ENCODE peak calls at places on chromosomes 4 and X, in ten cellular contexts. K is cardiac muscle cell, Y is left colon, Q is progenitor cell of endocrine pancreas, I is tibial artery, V is heart left ventricle, Z is cardiac fibroblast, J is Ammon's horn, L is esophagus squamous epithelium, D is GDM1. P is an unnamed sample.
A peak's percentile ranks its signal among the peaks of the same experiment; 100 is the strongest.

GRCh38 chr4:184355111-184355604 is 119.2 kb downstream of the IRF2 start:
- DNase-seq in Q (no peak), J (peak; percentile 78), K (no peak), I (peak; percentile 64), Y (peak; percentile 39), D (peak; percentile 98), Z (peak; percentile 97), V (peak; percentile 86), L (peak; percentile 3), P (peak; percentile 76)

GRCh38 chr4:122777846-122778501 is 45.5 kb downstream of the BBS12 start:
- DNase-seq in Y (no peak), Q (no peak), D (no peak), Z (peak; percentile 69), L (no peak), V (no peak), I (no peak), K (no peak), J (no peak), P (no peak)

GRCh38 chrX:41445781-41446358 is 1.3 kb upstream of the NYX start:
- DNase-seq in V (no peak), I (no peak), D (no peak), Y (no peak), J (no peak), K (no peak), Q (no peak), Z (no peak), L (no peak), P (no peak)

GRCh38 chr4:74543983-74544382 is 99.0 kb downstream of the AREG start:
- DNase-seq in J (no peak), D (no peak), L (no peak), Y (no peak), Q (no peak), Z (peak; percentile 47), I (no peak), K (no peak), V (no peak), P (no peak)

GRCh38 chrX:74343327-74343969 is 39.5 kb downstream of the ZCCHC13 start:
- DNase-seq in K (no peak), J (peak; percentile 3), L (no peak), Q (no peak), V (no peak), Z (no peak), Y (no peak), I (no peak), D (peak; percentile 26), P (no peak)

GRCh38 chr4:54063737-54064316 is 578 bp downstream of the CHIC2 start:
- DNase-seq in Z (peak; percentile 29), V (peak; percentile 30), Y (peak; percentile 33), K (peak; percentile 34), I (peak; percentile 41), D (no peak), Q (peak; percentile 16), L (peak; percentile 31), J (peak; percentile 47), P (no peak)

GRCh38 chrX:9785252-9785943 is 831 bp upstream of the SHROOM2 start:
- DNase-seq in D (no peak), K (peak; percentile 39), Z (no peak), V (no peak), I (no peak), L (no peak), Y (no peak), Q (no peak), J (no peak), P (no peak)

GRCh38 chr4:3077796-3078195 is 3.3 kb downstream of the HTT start:
- DNase-seq in Y (no peak), J (no peak), K (no peak), L (no peak), Z (no peak), Q (no peak), V (no peak), I (no peak), D (no peak), P (no peak)

GRCh38 chrX:119004920-119005524 is 30.6 kb downstream of the LONRF3 start:
- DNase-seq in Y (peak; percentile 28), Q (peak; percentile 25), D (peak; percentile 28), Z (peak; percentile 57), J (peak; percentile 59), K (peak; percentile 56), V (peak; percentile 27), L (no peak), I (peak; percentile 36), P (no peak)

GRCh38 chrX:97639526-97639925 is 755.8 kb downstream of the RPA4 start:
- DNase-seq in Q (no peak), I (no peak), Y (no peak), L (no peak), D (no peak), Z (no peak), J (no peak), V (no peak), K (peak; percentile 37), P (no peak)

GRCh38 chr4:74206088-74206826 is 48.3 kb downstream of the MTHFD2L start:
- DNase-seq in I (no peak), J (no peak), Z (peak; percentile 56), V (no peak), D (no peak), Y (no peak), K (no peak), L (no peak), Q (no peak), P (no peak)

GRCh38 chr4:152690706-152691651 is 11.2 kb upstream of the TMEM154 start:
- DNase-seq in L (no peak), Z (no peak), Y (no peak), Q (no peak), J (no peak), D (no peak), V (no peak), I (no peak), K (no peak), P (no peak)

GRCh38 chrX:72305286-72306084 is at the start of gene CITED1:
- DNase-seq in L (no peak), Q (no peak), Y (no peak), V (no peak), J (no peak), Z (no peak), D (no peak), I (no peak), K (no peak), P (no peak)

P was measured in SIG-M5.